ENCODE peak calls at places on chromosome 7, in ten cellular contexts. Q is activated CD8-positive, alpha-beta T cell treated with anti-CD3 and anti-CD28 coated beads for 36 hours; Y is left ventricle myocardium inferior; P is DMS153; L is amniotic stem cell; C is Caki2; X is stomach; G is Ammon's horn; Z is CD8-positive, alpha-beta memory T cell; A is D721Med. N is an unnamed sample.

GRCh38 chr7:22559829-22560489 is 60.0 kb upstream of the STEAP1B start:
- DNase-seq in X (peak; percentile 63), C (peak; percentile 74), Y (peak; percentile 60), L (peak; percentile 76), Z (peak; percentile 45), A (peak; percentile 27), Q (peak; percentile 83), G (peak; percentile 87), P (peak; percentile 73), N (peak; percentile 54)

GRCh38 chr7:562789-563628 is 43.4 kb upstream of the PDGFA start:
- DNase-seq in A (no peak), Q (no peak), L (no peak), Y (no peak), P (no peak), G (no peak), X (no peak), Z (no peak), C (no peak), N (no peak)

GRCh38 chr7:94395141-94396041 is 696 bp downstream of the COL1A2 start:
- DNase-seq in Z (no peak), X (peak; percentile 28), L (peak; percentile 32), A (peak; percentile 51), Q (peak; percentile 52), C (peak; percentile 28), Y (no peak), P (peak; percentile 72), G (peak; percentile 56), N (peak; percentile 18)

GRCh38 chr7:45685619-45686240 is 111.6 kb downstream of the ADCY1 start:
- DNase-seq in L (no peak), P (no peak), Y (no peak), A (no peak), Z (no peak), Q (no peak), C (no peak), X (no peak), G (no peak), N (no peak)

GRCh38 chr7:129262333-129262732 is 37.5 kb downstream of the AHCYL2 start:
- DNase-seq in Z (no peak), X (no peak), G (no peak), C (no peak), L (no peak), P (no peak), Q (peak; percentile 32), Y (no peak), A (no peak), N (no peak)

GRCh38 chr7:155809332-155809946 is 2.8 kb downstream of the SHH start:
- DNase-seq in L (no peak), X (peak; percentile 55), Q (no peak), A (no peak), Z (no peak), Y (no peak), P (no peak), C (peak; percentile 72), G (no peak), N (no peak)

GRCh38 chr7:54921116-54921515 is 97.7 kb upstream of the EGFR start:
- DNase-seq in Q (no peak), G (no peak), Y (no peak), A (no peak), C (no peak), X (no peak), Z (no peak), L (no peak), P (no peak), N (no peak)

GRCh38 chr7:129923709-129924108 is 29.1 kb downstream of the UBE2H start:
- DNase-seq in G (no peak), A (no peak), P (no peak), Z (no peak), Y (no peak), Q (no peak), C (peak; percentile 82), L (no peak), X (no peak), N (no peak)

GRCh38 chr7:135512135-135512887 is 2.4 kb upstream of the CNOT4 start:
- DNase-seq in P (peak; percentile 28), G (peak; percentile 71), X (no peak), A (no peak), C (peak; percentile 65), Y (no peak), L (no peak), Z (peak; percentile 59), Q (peak; percentile 34), N (peak; percentile 84)

GRCh38 chr7:123154231-123154860 is 45.4 kb downstream of the SLC13A1 start:
- DNase-seq in Y (peak; percentile 28), G (peak; percentile 86), A (no peak), L (peak; percentile 48), C (peak; percentile 62), Z (no peak), P (peak; percentile 82), Q (peak; percentile 69), X (peak; percentile 80), N (peak; percentile 83)

GRCh38 chr7:78968951-78969350 is 484.5 kb downstream of the MAGI2 start:
- DNase-seq in Q (no peak), X (no peak), A (no peak), L (no peak), Y (no peak), P (no peak), Z (no peak), G (no peak), C (no peak), N (no peak)

GRCh38 chr7:125563557-125563956 is 633.9 kb upstream of the POT1 start:
- DNase-seq in Z (no peak), A (no peak), X (no peak), C (no peak), P (no peak), Q (no peak), Y (no peak), L (no peak), G (no peak), N (peak; percentile 73)

GRCh38 chr7:106309352-106309751 is 24.6 kb upstream of the NAMPT start:
- DNase-seq in Q (peak; percentile 41), Y (no peak), L (no peak), X (no peak), C (no peak), P (no peak), Z (no peak), G (no peak), A (no peak), N (no peak)

GRCh38 chr7:44244282-44244681 is 43.5 kb downstream of the YKT6 start:
- DNase-seq in Q (peak; percentile 58), A (peak; percentile 81), L (no peak), G (no peak), C (no peak), Z (no peak), P (no peak), X (no peak), Y (no peak), N (no peak)

GRCh38 chr7:41656357-41656756 is 46.5 kb downstream of the INHBA start:
- DNase-seq in G (no peak), Y (no peak), L (no peak), A (no peak), Z (no peak), P (no peak), C (no peak), X (no peak), Q (no peak), N (no peak)

GRCh38 chr7:53740971-53741370 is 705.5 kb downstream of the POM121L12 start:
- DNase-seq in Y (no peak), L (no peak), X (no peak), Q (no peak), Z (no peak), P (no peak), A (no peak), G (no peak), C (peak; percentile 1), N (no peak)

GRCh38 chr7:137919987-137920386 is 73.2 kb upstream of the DGKI start:
- DNase-seq in P (no peak), L (no peak), X (no peak), G (no peak), Y (no peak), C (no peak), A (no peak), Q (no peak), Z (no peak), N (no peak)

GRCh38 chr7:148337566-148337965 is 253.0 kb upstream of the C7orf33 start:
- DNase-seq in Z (no peak), X (no peak), G (no peak), P (no peak), Y (no peak), L (no peak), C (no peak), A (no peak), Q (no peak), N (no peak)

GRCh38 chr7:29563590-29564454 is at the start of gene PRR15:
- DNase-seq in A (no peak), C (peak; percentile 74), L (no peak), Z (no peak), Q (peak; percentile 18), P (peak; percentile 56), Y (no peak), X (peak; percentile 89), G (no peak), N (peak; percentile 53)

GRCh38 chr7:7861211-7861633 is 107.4 kb upstream of the GLCCI1 start:
- DNase-seq in P (peak; percentile 97), A (no peak), X (no peak), Y (no peak), Z (no peak), Q (no peak), L (no peak), C (peak; percentile 62), G (no peak), N (peak; percentile 80)

N was measured in NCI-H2029.